ENCODE peak calls at places on chromosomes 13 and 19, in five cellular contexts. B is anterior cingulate cortex; R is left kidney; G is stimulated activated CD4-positive, alpha-beta T cell treated with anti-CD3 and anti-CD28 coated beads, TNF-alpha, amount 100 ng/mL, for 24 hours; V is DMS 273 treated with DMSO at 0.1 percent for 48 hours. L is an unnamed sample.

GRCh38 chr19:29861575-29861974 is 49.8 kb downstream of the CCNE1 start:
- DNase-seq in V (no peak), R (no peak), B (no peak), G (no peak), L (no peak)

GRCh38 chr19:37654525-37654832 is 786 bp downstream of the ZFP30 start:
- DNase-seq in G (no peak), B (no peak), V (peak), R (no peak), L (no peak)

GRCh38 chr13:75636339-75637095 is 387 bp downstream of the LMO7 start:
- DNase-seq in B (no peak), R (peak), G (peak), V (no peak), L (peak)

GRCh38 chr13:93861818-93862217 is 617.7 kb downstream of the DCT start:
- DNase-seq in V (no peak), B (no peak), R (peak), G (no peak), L (no peak)

GRCh38 chr13:72839831-72840426 is 58.0 kb downstream of the PIBF1 start:
- DNase-seq in R (peak), G (no peak), V (no peak), B (peak), L (no peak)

GRCh38 chr13:85508683-85509329 is 290.4 kb downstream of the SLITRK6 start:
- DNase-seq in B (no peak), V (no peak), G (no peak), R (peak), L (no peak)

GRCh38 chr13:110685305-110685704 is 20.6 kb downstream of the CARS2 start:
- DNase-seq in B (no peak), R (no peak), V (no peak), G (no peak), L (no peak)

GRCh38 chr19:46954502-46955004 is 65.1 kb upstream of the NPAS1 start:
- DNase-seq in B (no peak), R (no peak), G (no peak), V (no peak), L (no peak)

GRCh38 chr13:49627831-49628652 is at the start of gene ARL11:
- DNase-seq in V (no peak), G (peak), B (peak), R (peak), L (peak)

GRCh38 chr13:107211073-107211472 is 643.1 kb upstream of the ARGLU1 start:
- DNase-seq in R (peak), V (peak), G (peak), B (peak), L (peak)

GRCh38 chr13:51950722-51951121 is 60.5 kb downstream of the ATP7B start:
- DNase-seq in G (no peak), V (no peak), B (no peak), R (no peak), L (no peak)

GRCh38 chr13:91346848-91347211 is 657 bp upstream of the MIR17HG start:
- DNase-seq in B (peak), V (no peak), G (no peak), R (no peak), L (peak)

GRCh38 chr19:55276720-55277430 is 3.0 kb downstream of the HSPBP1 start:
- DNase-seq in B (no peak), R (no peak), V (no peak), G (no peak), L (peak)

GRCh38 chr13:30004204-30004603 is 153.8 kb upstream of the UBL3 start:
- DNase-seq in V (no peak), R (no peak), B (no peak), G (no peak), L (no peak)